ENCODE peak calls at places on chromosomes 16 and 17, in five cellular contexts. U is uterus, G is thoracic aorta, Z is A549, W is ovary. X is an unnamed sample. For H3K4me1, the result is how much of the 10 kb centered on the place peaks cover.

GRCh38 chr16:23905027-23905426 is 69.2 kb downstream of the PRKCB start:
- DNase-seq in U (peak), G (no peak), Z (peak), W (peak), X (no peak)

GRCh38 chr16:48378276-48378675 is 6.9 kb downstream of the SIAH1 start:
- DNase-seq in U (no peak), G (no peak), Z (no peak), W (no peak), X (no peak)

GRCh38 chr16:56911771-56912541 is 20.0 kb upstream of the HERPUD1 start:
- DNase-seq in U (no peak), G (no peak), Z (no peak), W (peak), X (peak)

GRCh38 chr16:29729116-29729521 is 16.7 kb downstream of the C16orf54 start:
- DNase-seq in U (no peak), G (no peak), Z (peak), W (peak), X (no peak)

GRCh38 chr17:31674305-31674704 is 184.7 kb downstream of the COPRS start:
- DNase-seq in U (no peak), G (no peak), Z (no peak), W (no peak), X (no peak)

GRCh38 chr16:85446846-85447656 is 166.1 kb upstream of the GSE1 start:
- DNase-seq in U (no peak), G (no peak), Z (no peak), W (no peak), X (peak)

GRCh38 chr17:82287849-82288601 is 14.5 kb upstream of the CSNK1D start:
- DNase-seq in U (peak), G (no peak), Z (peak), W (peak), X (peak)

GRCh38 chr16:28623172-28623711 is 13.4 kb upstream of the SULT1A1 start:
- DNase-seq in U (no peak), G (no peak), Z (peak), W (peak), X (peak)

GRCh38 chr16:19583665-19584300 is 28.3 kb downstream of the VPS35L start:
- DNase-seq in U (no peak), G (no peak), Z (peak), W (no peak), X (no peak)

GRCh38 chr16:50578147-50578546 is 30.0 kb downstream of the NKD1 start:
- DNase-seq in U (no peak), G (no peak), Z (no peak), W (no peak), X (no peak)

GRCh38 chr17:4607773-4608187 is 23.5 kb downstream of the SMTNL2 start:
- DNase-seq in U (peak), G (no peak), Z (no peak), W (peak), X (no peak)

GRCh38 chr17:18959071-18959844 is 7.3 kb downstream of the SLC5A10 start:
- DNase-seq in U (no peak), G (no peak), Z (no peak), W (no peak), X (peak)

DNA sequence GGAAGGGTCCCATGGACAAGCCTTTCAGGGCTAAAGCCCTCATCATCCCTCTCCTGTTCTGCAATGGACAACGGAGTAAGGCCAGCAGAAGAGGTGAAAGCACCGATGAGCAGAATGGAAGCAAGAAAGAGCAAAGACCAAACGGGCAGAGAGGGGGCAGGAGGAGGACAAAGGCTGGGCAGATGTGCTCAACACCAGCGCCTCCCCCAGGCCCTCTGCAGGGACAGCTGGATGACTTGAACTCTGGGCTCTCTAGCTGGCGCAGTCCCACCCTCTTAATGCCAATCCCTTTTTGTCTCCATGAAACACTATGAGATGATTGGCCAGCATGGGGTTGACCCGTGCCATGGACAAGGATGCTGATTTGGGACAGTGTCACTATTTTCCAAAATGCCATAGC is 22.0 kb downstream of the ACLY start:
- DNase-seq in U (no peak), G (no peak), Z (no peak), W (no peak), X (no peak)
- TF ChIP-seq CTCF in U (no peak), G (no peak), Z (no peak), W (no peak), X (no peak)

DNA sequence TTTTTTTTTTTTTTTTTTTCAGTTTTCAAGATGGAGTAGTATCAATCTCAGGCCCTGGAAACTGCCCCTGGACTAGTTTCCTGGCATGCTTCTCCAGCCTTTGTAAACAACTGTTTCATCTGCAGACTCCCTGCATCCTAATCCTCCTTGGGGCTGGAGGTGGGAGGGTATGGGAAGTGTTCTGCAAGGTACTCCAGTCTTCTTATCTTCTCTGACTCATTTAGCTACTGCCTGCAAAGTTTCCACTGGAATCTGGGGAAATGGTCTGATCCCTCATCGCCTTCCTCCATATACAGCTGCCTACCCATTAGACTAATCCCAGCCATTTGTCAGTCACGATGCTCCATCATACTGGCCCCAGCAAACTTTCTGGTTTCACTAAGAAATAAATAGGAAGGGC is 21.5 kb downstream of the COPZ2 start:
- DNase-seq in U (no peak), G (no peak), Z (peak), W (no peak), X (no peak)
- H3K4me1 ChIP-seq in U (under half), G (under half), Z (under half), W (under half), X (under half)

GRCh38 chr16:86806838-86807351 is 228.5 kb downstream of the FOXL1 start:
- DNase-seq in U (no peak), G (no peak), Z (no peak), W (no peak), X (no peak)
- H3K4me3 ChIP-seq in U (no peak), G (no peak), Z (no peak), W (no peak), X (no peak)

DNA sequence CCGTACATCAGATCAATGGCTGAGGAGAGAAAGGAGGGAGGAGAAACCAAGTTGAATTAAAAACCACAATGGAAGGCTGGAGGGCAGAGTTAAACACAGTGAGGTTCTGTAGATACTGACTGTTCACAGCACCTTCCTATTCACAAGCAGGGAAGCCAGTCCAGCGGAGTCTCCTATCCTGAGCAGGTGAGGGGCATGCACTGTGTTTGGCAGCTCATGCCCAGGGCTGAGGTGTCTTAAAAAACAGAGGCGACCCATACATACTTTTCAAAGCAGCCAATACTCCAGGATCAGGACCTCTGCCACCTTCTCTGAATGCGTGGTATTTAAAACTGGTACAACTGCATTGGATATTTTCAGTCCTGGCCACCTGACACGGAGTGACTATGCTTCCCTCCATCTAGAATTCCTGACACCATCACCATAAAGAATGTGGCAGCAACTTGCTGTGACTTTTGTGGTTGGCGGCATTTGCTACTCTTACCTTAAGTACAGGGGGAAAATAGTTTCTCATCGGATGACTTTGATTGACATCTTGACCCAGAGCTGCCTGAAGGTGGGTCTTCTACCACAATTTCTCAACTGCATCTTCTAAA is 21.5 kb downstream of the USP22 start:
- DNase-seq in U (no peak), G (no peak), Z (no peak), W (no peak), X (no peak)
- TF ChIP-seq CTCF in U (no peak), G (no peak), Z (no peak), W (no peak), X (no peak)

DNA sequence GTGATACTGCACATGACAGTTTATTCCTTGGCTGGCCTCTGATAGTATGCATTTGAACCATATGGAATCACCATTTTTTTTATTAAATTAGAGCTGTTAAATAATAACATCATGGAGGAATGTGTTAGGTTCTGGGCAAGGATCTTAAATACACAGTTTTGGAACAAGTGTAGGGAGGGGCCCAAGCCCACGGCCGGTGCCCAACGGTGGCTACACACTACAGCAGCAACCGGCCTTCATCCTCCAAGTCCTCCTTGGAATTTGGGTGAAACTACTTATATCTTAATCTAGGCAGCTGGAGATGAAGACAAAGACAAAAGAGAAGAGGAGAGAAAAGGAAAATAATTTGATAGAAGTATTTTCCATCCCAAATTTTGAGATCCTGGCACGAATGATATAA is 35.6 kb downstream of the ZFHX3 start:
- DNase-seq in U (no peak), G (no peak), Z (no peak), W (no peak), X (no peak)
- H3K4me1 ChIP-seq in U (under half), G (under half), Z (under half), W (under half), X (under half)

DNA sequence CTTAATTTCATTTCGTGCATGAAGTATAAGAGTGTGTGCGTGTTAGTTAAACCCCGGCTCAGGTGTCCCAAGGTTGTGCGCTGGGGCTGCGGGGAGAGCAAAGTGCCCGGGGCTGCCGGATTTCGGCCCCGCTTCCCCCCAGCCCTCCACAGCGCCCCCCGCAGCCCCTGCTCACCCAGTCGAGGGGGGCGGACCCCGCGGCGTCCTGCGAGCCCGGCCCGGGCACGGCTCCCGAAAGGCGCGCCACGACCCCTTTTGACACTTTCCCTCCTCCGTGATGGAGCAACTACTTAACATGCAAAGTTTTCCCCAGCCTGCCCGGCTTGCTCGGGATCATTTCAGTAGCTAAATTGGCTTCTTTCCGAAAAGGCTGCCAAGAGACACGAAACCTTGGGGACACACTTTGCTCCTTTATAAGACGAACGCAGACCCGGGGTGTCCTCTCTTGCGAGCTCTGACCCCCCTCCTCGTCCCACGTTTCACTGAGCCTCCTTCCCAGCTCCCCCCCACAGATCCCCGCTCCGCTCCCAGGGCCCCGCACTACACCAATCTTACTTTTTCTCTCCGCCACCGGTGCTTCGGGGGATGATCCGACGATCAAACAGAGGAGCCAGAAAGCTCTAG is 589 bp downstream of the C17orf58 start:
- DNase-seq in U (peak), G (no peak), Z (no peak), W (peak), X (peak)
- H3K4me3 ChIP-seq in U (peak), G (peak), Z (peak), W (peak), X (no peak)

X was measured in mucosa of descending colon.